ENCODE peak calls at places on chromosome 1, in seven cellular contexts. One of them, this sample, is unnamed.

GRCh38 chr1:12617901-12618660 is at the start of gene DHRS3:
- DNase-seq in heart right ventricle: peak
- DNase-seq in A673: peak
- DNase-seq in AG10803: peak
- DNase-seq in GM12865: peak
- DNase-seq in epithelial cell of esophagus: peak
- DNase-seq in mesothelial cell of epicardium: peak
- DNase-seq in this sample: peak

GRCh38 chr1:14590781-14591180 is 7.7 kb upstream of the KAZN start:
- DNase-seq in GM12865: no peak
- DNase-seq in heart right ventricle: no peak
- DNase-seq in AG10803: no peak
- DNase-seq in A673: peak
- DNase-seq in epithelial cell of esophagus: no peak
- DNase-seq in mesothelial cell of epicardium: no peak
- DNase-seq in this sample: no peak

GRCh38 chr1:229905031-229905545 is 161.9 kb upstream of the GALNT2 start:
- DNase-seq in AG10803: no peak
- DNase-seq in mesothelial cell of epicardium: no peak
- DNase-seq in epithelial cell of esophagus: no peak
- DNase-seq in heart right ventricle: no peak
- DNase-seq in GM12865: no peak
- DNase-seq in A673: no peak
- DNase-seq in this sample: no peak

GRCh38 chr1:114021665-114022099 is 42.4 kb downstream of the OLFML3 start:
- DNase-seq in epithelial cell of esophagus: no peak
- DNase-seq in GM12865: no peak
- DNase-seq in AG10803: no peak
- DNase-seq in heart right ventricle: no peak
- DNase-seq in mesothelial cell of epicardium: no peak
- DNase-seq in A673: no peak
- DNase-seq in this sample: no peak

GRCh38 chr1:39692152-39693064 is 1.2 kb upstream of the HPCAL4 start:
- DNase-seq in A673: no peak
- DNase-seq in heart right ventricle: no peak
- DNase-seq in mesothelial cell of epicardium: peak
- DNase-seq in epithelial cell of esophagus: no peak
- DNase-seq in AG10803: no peak
- DNase-seq in GM12865: no peak
- DNase-seq in this sample: peak

GRCh38 chr1:156476501-156477298 is 23.9 kb downstream of the MEF2D start:
- DNase-seq in GM12865: no peak
- DNase-seq in heart right ventricle: no peak
- DNase-seq in epithelial cell of esophagus: no peak
- DNase-seq in AG10803: peak
- DNase-seq in mesothelial cell of epicardium: no peak
- DNase-seq in A673: peak
- DNase-seq in this sample: no peak

GRCh38 chr1:234102591-234102990 is 198.1 kb downstream of the SLC35F3 start:
- DNase-seq in mesothelial cell of epicardium: no peak
- DNase-seq in A673: no peak
- DNase-seq in heart right ventricle: peak
- DNase-seq in GM12865: no peak
- DNase-seq in AG10803: peak
- DNase-seq in epithelial cell of esophagus: no peak
- DNase-seq in this sample: no peak

GRCh38 chr1:203607169-203607873 is 19.3 kb upstream of the ATP2B4 start:
- DNase-seq in heart right ventricle: no peak
- DNase-seq in epithelial cell of esophagus: peak
- DNase-seq in A673: peak
- DNase-seq in mesothelial cell of epicardium: no peak
- DNase-seq in AG10803: peak
- DNase-seq in GM12865: peak
- DNase-seq in this sample: no peak

GRCh38 chr1:214664656-214665433 is 61.9 kb downstream of the CENPF start:
- DNase-seq in GM12865: no peak
- DNase-seq in AG10803: peak
- DNase-seq in heart right ventricle: no peak
- DNase-seq in mesothelial cell of epicardium: no peak
- DNase-seq in A673: no peak
- DNase-seq in epithelial cell of esophagus: no peak
- DNase-seq in this sample: no peak

GRCh38 chr1:111738436-111739221 is 566 bp downstream of the INKA2 start:
- DNase-seq in epithelial cell of esophagus: peak
- DNase-seq in GM12865: peak
- DNase-seq in AG10803: peak
- DNase-seq in heart right ventricle: peak
- DNase-seq in A673: peak
- DNase-seq in mesothelial cell of epicardium: no peak
- DNase-seq in this sample: peak

GRCh38 chr1:39753132-39754025 is 14.7 kb downstream of the PPIE start:
- DNase-seq in heart right ventricle: no peak
- DNase-seq in AG10803: no peak
- DNase-seq in epithelial cell of esophagus: no peak
- DNase-seq in A673: no peak
- DNase-seq in GM12865: no peak
- DNase-seq in mesothelial cell of epicardium: no peak
- DNase-seq in this sample: no peak

GRCh38 chr1:20112279-20113000 is 6.9 kb downstream of the PLA2G2D start:
- DNase-seq in heart right ventricle: no peak
- DNase-seq in epithelial cell of esophagus: peak
- DNase-seq in A673: no peak
- DNase-seq in mesothelial cell of epicardium: no peak
- DNase-seq in GM12865: no peak
- DNase-seq in AG10803: no peak
- DNase-seq in this sample: no peak

GRCh38 chr1:24382165-24382577 is 31.4 kb downstream of the STPG1 start:
- DNase-seq in AG10803: no peak
- DNase-seq in GM12865: no peak
- DNase-seq in heart right ventricle: no peak
- DNase-seq in A673: no peak
- DNase-seq in mesothelial cell of epicardium: no peak
- DNase-seq in epithelial cell of esophagus: peak
- DNase-seq in this sample: no peak

GRCh38 chr1:175200626-175201025 is 8.1 kb upstream of the KIAA0040 start:
- DNase-seq in heart right ventricle: peak
- DNase-seq in GM12865: no peak
- DNase-seq in epithelial cell of esophagus: no peak
- DNase-seq in A673: no peak
- DNase-seq in mesothelial cell of epicardium: no peak
- DNase-seq in AG10803: no peak
- DNase-seq in this sample: no peak

GRCh38 chr1:210223174-210223904 is 9.3 kb upstream of the SERTAD4 start:
- DNase-seq in GM12865: no peak
- DNase-seq in A673: no peak
- DNase-seq in heart right ventricle: no peak
- DNase-seq in AG10803: peak
- DNase-seq in epithelial cell of esophagus: no peak
- DNase-seq in mesothelial cell of epicardium: no peak
- DNase-seq in this sample: peak

GRCh38 chr1:29706936-29707335 is 470.6 kb downstream of the PTPRU start:
- DNase-seq in A673: peak
- DNase-seq in epithelial cell of esophagus: peak
- DNase-seq in AG10803: peak
- DNase-seq in GM12865: peak
- DNase-seq in heart right ventricle: no peak
- DNase-seq in mesothelial cell of epicardium: no peak
- DNase-seq in this sample: peak
- TF ChIP-seq CTCF in A673: peak
- TF ChIP-seq CTCF in epithelial cell of esophagus: peak
- TF ChIP-seq CTCF in AG10803: peak
- TF ChIP-seq CTCF in GM12865: peak
- TF ChIP-seq CTCF in heart right ventricle: no peak
- TF ChIP-seq CTCF in mesothelial cell of epicardium: peak
- TF ChIP-seq CTCF in this sample: peak

GRCh38 chr1:18918417-18918816 is 16.1 kb upstream of the ALDH4A1 start:
- DNase-seq in heart right ventricle: no peak
- DNase-seq in AG10803: no peak
- DNase-seq in mesothelial cell of epicardium: no peak
- DNase-seq in A673: no peak
- DNase-seq in epithelial cell of esophagus: no peak
- DNase-seq in GM12865: no peak
- DNase-seq in this sample: no peak
- TF ChIP-seq CTCF in heart right ventricle: no peak
- TF ChIP-seq CTCF in AG10803: no peak
- TF ChIP-seq CTCF in mesothelial cell of epicardium: no peak
- TF ChIP-seq CTCF in A673: peak
- TF ChIP-seq CTCF in epithelial cell of esophagus: no peak
- TF ChIP-seq CTCF in GM12865: no peak
- TF ChIP-seq CTCF in this sample: no peak

GRCh38 chr1:59016390-59016789 is 232.5 kb upstream of the JUN start:
- DNase-seq in heart right ventricle: no peak
- DNase-seq in AG10803: no peak
- DNase-seq in epithelial cell of esophagus: peak
- DNase-seq in A673: no peak
- DNase-seq in mesothelial cell of epicardium: no peak
- DNase-seq in GM12865: peak
- DNase-seq in this sample: no peak
- TF ChIP-seq CTCF in heart right ventricle: no peak
- TF ChIP-seq CTCF in AG10803: no peak
- TF ChIP-seq CTCF in epithelial cell of esophagus: peak
- TF ChIP-seq CTCF in A673: no peak
- TF ChIP-seq CTCF in mesothelial cell of epicardium: no peak
- TF ChIP-seq CTCF in GM12865: no peak
- TF ChIP-seq CTCF in this sample: no peak

DNA sequence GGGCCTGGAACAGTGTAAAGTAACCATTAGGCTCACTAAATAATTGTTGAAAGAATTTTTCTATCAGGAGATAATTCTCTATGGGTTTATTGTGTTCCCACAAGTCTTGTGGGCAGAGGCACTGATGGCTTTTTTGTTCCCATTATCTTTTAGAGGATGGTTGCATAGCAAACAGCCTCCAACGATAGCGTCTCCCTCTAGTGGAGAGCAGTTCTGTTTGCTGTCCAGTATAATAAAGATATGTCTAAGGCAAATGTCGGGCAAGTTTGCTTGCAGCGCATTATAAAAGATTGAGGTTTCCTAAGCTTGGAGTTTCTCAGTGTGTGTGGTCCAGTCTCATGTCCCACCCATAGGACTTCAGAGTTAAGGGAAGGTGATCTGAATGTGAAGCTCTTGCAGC is 1.3 kb upstream of the SLC6A17 start:
- DNase-seq in epithelial cell of esophagus: peak
- DNase-seq in mesothelial cell of epicardium: no peak
- DNase-seq in AG10803: no peak
- DNase-seq in A673: peak
- DNase-seq in GM12865: peak
- DNase-seq in heart right ventricle: no peak
- DNase-seq in this sample: no peak
- TF ChIP-seq CTCF in epithelial cell of esophagus: peak
- TF ChIP-seq CTCF in mesothelial cell of epicardium: no peak
- TF ChIP-seq CTCF in AG10803: peak
- TF ChIP-seq CTCF in A673: peak
- TF ChIP-seq CTCF in GM12865: peak
- TF ChIP-seq CTCF in heart right ventricle: no peak
- TF ChIP-seq CTCF in this sample: peak

GRCh38 chr1:226061793-226062557 is 541 bp upstream of the H3-3A start:
- DNase-seq in A673: peak
- DNase-seq in AG10803: peak
- DNase-seq in epithelial cell of esophagus: peak
- DNase-seq in mesothelial cell of epicardium: peak
- DNase-seq in heart right ventricle: peak
- DNase-seq in GM12865: no peak
- DNase-seq in this sample: peak
- TF ChIP-seq CTCF in A673: no peak
- TF ChIP-seq CTCF in AG10803: no peak
- TF ChIP-seq CTCF in epithelial cell of esophagus: no peak
- TF ChIP-seq CTCF in mesothelial cell of epicardium: no peak
- TF ChIP-seq CTCF in heart right ventricle: no peak
- TF ChIP-seq CTCF in GM12865: no peak
- TF ChIP-seq CTCF in this sample: no peak

GRCh38 chr1:224494343-224494742 is 59.7 kb upstream of the WDR26 start:
- DNase-seq in mesothelial cell of epicardium: no peak
- DNase-seq in AG10803: no peak
- DNase-seq in heart right ventricle: no peak
- DNase-seq in A673: no peak
- DNase-seq in GM12865: no peak
- DNase-seq in epithelial cell of esophagus: no peak
- DNase-seq in this sample: no peak

GRCh38 chr1:224490540-224491537 is 56.2 kb upstream of the WDR26 start:
- DNase-seq in heart right ventricle: no peak
- DNase-seq in mesothelial cell of epicardium: no peak
- DNase-seq in A673: no peak
- DNase-seq in AG10803: no peak
- DNase-seq in GM12865: no peak
- DNase-seq in epithelial cell of esophagus: no peak
- DNase-seq in this sample: no peak

GRCh38 chr1:224492632-224493031 is 58.0 kb upstream of the WDR26 start:
- DNase-seq in heart right ventricle: no peak
- DNase-seq in GM12865: no peak
- DNase-seq in epithelial cell of esophagus: no peak
- DNase-seq in A673: no peak
- DNase-seq in AG10803: no peak
- DNase-seq in mesothelial cell of epicardium: no peak
- DNase-seq in this sample: no peak

GRCh38 chr1:224492015-224492414 is 57.4 kb upstream of the WDR26 start:
- DNase-seq in A673: no peak
- DNase-seq in heart right ventricle: no peak
- DNase-seq in AG10803: no peak
- DNase-seq in GM12865: no peak
- DNase-seq in mesothelial cell of epicardium: no peak
- DNase-seq in epithelial cell of esophagus: no peak
- DNase-seq in this sample: no peak

DNA sequence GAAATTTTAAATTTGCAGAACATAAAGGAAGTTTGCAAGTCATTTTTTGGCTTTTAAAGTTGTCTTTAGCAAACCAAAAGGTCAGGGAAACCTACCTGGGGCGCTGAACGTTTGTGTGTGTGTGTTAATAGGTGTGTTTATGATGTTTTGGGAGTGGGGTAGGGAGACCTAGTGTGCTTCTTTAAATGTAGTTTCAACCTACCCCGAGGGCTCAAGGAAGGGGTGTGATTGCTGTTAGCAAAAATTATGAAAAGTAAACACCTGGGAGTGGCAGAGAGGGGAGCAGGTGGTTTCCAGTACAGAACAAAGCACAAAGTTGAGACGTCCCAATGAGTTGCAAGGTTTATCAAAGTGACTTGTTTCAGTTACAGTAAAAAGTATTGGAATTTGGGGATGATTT is 58.7 kb upstream of the WDR26 start:
- DNase-seq in heart right ventricle: no peak
- DNase-seq in A673: no peak
- DNase-seq in epithelial cell of esophagus: peak
- DNase-seq in AG10803: no peak
- DNase-seq in mesothelial cell of epicardium: no peak
- DNase-seq in GM12865: no peak
- DNase-seq in this sample: no peak
- TF ChIP-seq CTCF in heart right ventricle: no peak
- TF ChIP-seq CTCF in A673: no peak
- TF ChIP-seq CTCF in epithelial cell of esophagus: no peak
- TF ChIP-seq CTCF in AG10803: no peak
- TF ChIP-seq CTCF in mesothelial cell of epicardium: no peak
- TF ChIP-seq CTCF in GM12865: no peak
- TF ChIP-seq CTCF in this sample: no peak

GRCh38 chr1:70043806-70044205 is 161.6 kb downstream of the LRRC40 start:
- DNase-seq in AG10803: peak
- DNase-seq in heart right ventricle: peak
- DNase-seq in A673: peak
- DNase-seq in mesothelial cell of epicardium: no peak
- DNase-seq in epithelial cell of esophagus: peak
- DNase-seq in GM12865: no peak
- DNase-seq in this sample: no peak
- TF ChIP-seq CTCF in AG10803: no peak
- TF ChIP-seq CTCF in heart right ventricle: no peak
- TF ChIP-seq CTCF in A673: no peak
- TF ChIP-seq CTCF in mesothelial cell of epicardium: no peak
- TF ChIP-seq CTCF in epithelial cell of esophagus: no peak
- TF ChIP-seq CTCF in GM12865: no peak
- TF ChIP-seq CTCF in this sample: no peak

GRCh38 chr1:100543640-100544039 is 5.7 kb downstream of the GPR88 start:
- DNase-seq in epithelial cell of esophagus: peak
- DNase-seq in mesothelial cell of epicardium: no peak
- DNase-seq in GM12865: peak
- DNase-seq in A673: peak
- DNase-seq in AG10803: no peak
- DNase-seq in heart right ventricle: no peak
- DNase-seq in this sample: no peak
- TF ChIP-seq CTCF in epithelial cell of esophagus: peak
- TF ChIP-seq CTCF in mesothelial cell of epicardium: no peak
- TF ChIP-seq CTCF in GM12865: peak
- TF ChIP-seq CTCF in A673: peak
- TF ChIP-seq CTCF in AG10803: no peak
- TF ChIP-seq CTCF in heart right ventricle: no peak
- TF ChIP-seq CTCF in this sample: no peak